ENCODE peak calls at places on chromosome 1, in four cellular contexts. R is lower lobe of right lung, M is astrocyte of the spinal cord, L is mucosa of descending colon. Y is an unnamed sample.

GRCh38 chr1:117653732-117654484 is 48.1 kb downstream of the TENT5C start:
- DNase-seq in R (no peak), M (no peak), L (no peak), Y (no peak)

GRCh38 chr1:106621853-106622252 is 434.6 kb upstream of the PRMT6 start:
- DNase-seq in R (no peak), M (no peak), L (no peak), Y (no peak)

GRCh38 chr1:204127597-204128242 is 24.1 kb downstream of the ETNK2 start:
- DNase-seq in L (no peak), R (peak), M (peak), Y (peak)

GRCh38 chr1:107572674-107573205 is 392.2 kb downstream of the VAV3 start:
- DNase-seq in M (peak), R (no peak), L (no peak), Y (peak)

GRCh38 chr1:168469690-168470089 is 74.1 kb downstream of the XCL2 start:
- DNase-seq in M (peak), R (no peak), L (peak), Y (peak)

GRCh38 chr1:45913183-45913924 is 109.9 kb downstream of the MAST2 start:
- DNase-seq in R (no peak), L (no peak), M (peak), Y (peak)

GRCh38 chr1:19009126-19009881 is 52.8 kb upstream of the IFFO2 start:
- DNase-seq in L (no peak), R (no peak), M (no peak), Y (no peak)

GRCh38 chr1:232594018-232594502 is 35.9 kb downstream of the SIPA1L2 start:
- DNase-seq in L (no peak), M (no peak), R (no peak), Y (peak)

GRCh38 chr1:36755313-36756230 is 272.9 kb upstream of the CSF3R start:
- DNase-seq in M (no peak), R (no peak), L (no peak), Y (no peak)

GRCh38 chr1:53196485-53197271 is at the start of gene CPT2:
- DNase-seq in L (peak), R (peak), M (peak), Y (peak)
- TF ChIP-seq CTCF in L (no peak), R (peak), M (peak), Y (no peak)

DNA sequence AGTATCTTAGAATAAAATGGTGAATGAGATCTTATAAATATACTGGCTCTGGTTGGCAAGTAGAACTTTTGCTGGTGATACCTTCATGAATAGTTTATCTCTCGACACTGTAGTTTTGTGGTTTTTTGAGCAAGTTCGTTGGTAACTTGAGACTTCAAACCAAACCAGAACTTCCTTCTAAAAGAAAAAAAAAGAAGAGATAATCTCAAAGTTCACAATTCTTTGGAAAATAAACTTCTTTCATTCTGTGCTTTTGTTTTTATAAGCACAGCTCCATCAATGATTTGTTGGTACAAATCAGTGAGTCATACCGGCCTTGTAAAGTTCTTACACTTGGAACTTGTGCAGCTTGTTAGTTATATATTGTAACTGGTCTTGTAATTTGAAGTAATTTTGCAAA is 2.3 kb downstream of the HIPK1 start:
- DNase-seq in M (peak), R (no peak), L (no peak), Y (peak)
- H3K4me3 ChIP-seq in M (peak), R (peak), L (no peak), Y (peak)

GRCh38 chr1:114670083-114671010 is 498 bp upstream of the DENND2C start:
- DNase-seq in M (peak), L (peak), R (peak), Y (peak)
- TF ChIP-seq CTCF in M (no peak), L (no peak), R (no peak), Y (no peak)

GRCh38 chr1:27567931-27568246 is 36.1 kb downstream of the AHDC1 start:
- DNase-seq in M (no peak), R (no peak), L (no peak), Y (no peak)

GRCh38 chr1:27567183-27567526 is 36.8 kb downstream of the AHDC1 start:
- DNase-seq in M (no peak), L (no peak), R (no peak), Y (no peak)

GRCh38 chr1:27569506-27570382 is 34.2 kb downstream of the AHDC1 start:
- DNase-seq in M (no peak), R (no peak), L (no peak), Y (no peak)

GRCh38 chr1:27569088-27569459 is 34.9 kb downstream of the AHDC1 start:
- DNase-seq in R (no peak), L (no peak), M (no peak), Y (peak)

DNA sequence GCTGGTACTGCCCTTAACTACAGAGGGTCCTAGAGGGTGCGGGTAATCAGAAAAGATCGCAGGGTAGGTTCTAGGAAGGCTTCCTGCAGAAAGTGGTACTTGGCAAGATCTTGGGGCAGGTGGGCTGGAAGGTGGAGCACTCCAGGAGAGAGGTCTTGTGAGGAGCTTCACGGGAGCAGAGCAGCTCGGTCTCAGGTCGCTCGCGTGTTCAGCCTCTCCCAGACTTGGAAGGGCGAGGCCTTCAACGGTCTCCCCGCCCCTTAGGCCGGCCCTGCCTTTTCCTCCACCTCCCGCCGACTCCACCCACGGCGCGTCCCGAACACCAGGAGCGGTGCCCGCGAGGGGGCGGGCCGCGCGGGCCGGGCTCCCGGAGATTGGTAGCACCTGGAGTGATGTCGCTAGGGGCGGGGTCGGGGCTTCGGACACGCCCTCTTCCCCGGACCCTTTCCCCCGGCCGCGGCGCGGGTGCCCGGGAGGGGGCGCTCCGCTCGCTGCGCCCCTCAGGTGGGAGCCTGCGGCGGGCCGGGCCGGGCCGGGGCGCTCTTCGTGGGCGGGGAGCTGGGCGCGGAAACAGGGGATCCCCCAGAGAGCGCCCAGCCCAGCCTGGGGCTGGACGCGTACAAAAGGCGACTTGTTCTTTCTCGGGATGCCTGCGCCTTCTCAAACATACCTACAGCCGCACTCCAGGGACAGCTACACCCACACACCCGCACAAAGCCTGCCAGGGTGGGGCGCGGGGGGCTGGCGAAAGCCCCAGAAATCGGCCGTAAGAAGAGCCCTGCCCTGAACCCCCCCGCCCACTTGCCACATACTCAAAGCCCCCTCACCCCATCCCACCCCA is 35.5 kb downstream of the AHDC1 start:
- DNase-seq in L (peak), M (peak), R (peak), Y (peak)
- H3K4me3 ChIP-seq in L (no peak), M (no peak), R (peak), Y (peak)

DNA sequence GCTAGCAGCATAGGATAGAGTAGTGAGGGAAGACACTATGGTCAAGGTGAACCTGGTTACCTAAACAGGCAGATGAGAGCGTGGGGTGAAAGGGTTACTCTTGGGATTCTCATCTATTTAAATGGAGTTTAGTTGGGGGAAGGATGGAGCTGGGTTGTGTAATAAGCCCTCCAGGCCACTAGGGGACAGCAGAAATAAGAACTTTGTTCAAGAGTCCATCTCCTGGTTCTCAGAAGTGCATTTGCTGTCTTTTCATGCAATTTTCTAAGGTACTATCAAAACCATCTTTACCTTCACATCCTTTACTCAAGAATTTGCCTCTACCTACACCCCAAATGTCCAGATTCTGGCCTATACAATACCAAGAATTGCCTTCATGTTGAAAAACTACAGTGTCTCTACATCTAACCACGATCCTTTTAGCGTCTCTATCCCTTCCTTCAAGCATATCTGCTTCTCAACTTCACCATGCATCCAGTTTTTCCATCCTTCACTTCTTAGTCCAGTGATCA is 28.0 kb downstream of the SLAMF1 start:
- DNase-seq in L (no peak), M (no peak), R (no peak), Y (no peak)
- TF ChIP-seq CTCF in L (no peak), M (peak), R (peak), Y (peak)

GRCh38 chr1:228899421-228899956 is 164.2 kb downstream of the RHOU start:
- DNase-seq in M (no peak), R (no peak), L (no peak), Y (no peak)

GRCh38 chr1:228901936-228902681 is 166.8 kb downstream of the RHOU start:
- DNase-seq in R (no peak), L (no peak), M (no peak), Y (no peak)

GRCh38 chr1:228900099-228900965 is 165.1 kb downstream of the RHOU start:
- DNase-seq in L (peak), M (peak), R (no peak), Y (peak)

GRCh38 chr1:228902781-228903572 is 167.7 kb downstream of the RHOU start:
- DNase-seq in M (peak), L (peak), R (peak), Y (peak)

DNA sequence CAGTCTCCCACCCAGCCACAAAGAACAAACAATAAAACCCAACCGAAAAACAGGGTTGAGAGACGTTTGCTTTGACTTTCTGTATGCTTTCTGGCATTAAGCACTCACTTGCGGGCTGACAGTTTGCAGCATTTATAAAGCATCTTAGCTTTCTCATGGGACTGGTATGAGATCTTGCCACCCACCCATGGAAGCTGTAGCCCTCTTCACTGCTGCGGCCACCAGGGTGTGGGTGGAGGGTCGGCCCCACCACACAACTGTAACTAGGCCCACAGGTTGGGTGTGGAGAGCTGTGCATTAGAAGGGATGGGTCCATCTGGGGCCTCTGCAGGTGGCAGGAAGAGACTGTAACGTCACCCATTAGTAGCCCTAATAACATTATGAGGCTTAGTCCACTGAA is 165.7 kb downstream of the RHOU start:
- DNase-seq in R (no peak), L (no peak), M (no peak), Y (no peak)
- H3K4me3 ChIP-seq in R (no peak), L (no peak), M (no peak), Y (no peak)

GRCh38 chr1:156337052-156337887 is 822 bp downstream of the CCT3 start:
- DNase-seq in L (no peak), M (no peak), R (no peak), Y (peak)

GRCh38 chr1:156338180-156338973 is at the start of the genes CCT3 and TSACC:
- DNase-seq in L (peak), M (peak), R (peak), Y (peak)

GRCh38 chr1:156337888-156338179 is 258 bp downstream of the CCT3 start:
- DNase-seq in M (no peak), L (no peak), R (no peak), Y (no peak)

DNA sequence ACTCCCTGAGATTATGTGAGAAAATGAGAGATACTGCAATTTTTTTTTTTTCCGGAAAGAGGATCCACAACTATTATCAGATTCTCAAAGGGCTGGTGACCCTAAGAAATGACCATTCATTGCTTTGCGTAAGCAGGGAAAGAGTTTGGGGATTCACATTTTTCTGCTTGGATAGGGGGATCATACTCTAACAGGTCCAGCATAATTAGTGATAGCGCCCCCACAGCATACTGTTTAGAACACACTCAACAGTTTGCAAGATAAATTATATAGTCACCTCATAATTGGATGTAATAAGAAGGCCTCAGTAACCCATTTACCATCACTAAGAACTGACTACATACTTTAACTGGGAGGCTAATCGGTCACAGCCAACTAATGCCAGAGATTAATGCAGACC is 1.9 kb downstream of the CCT3 start:
- DNase-seq in M (no peak), R (no peak), L (no peak), Y (no peak)
- TF ChIP-seq CTCF in M (no peak), R (no peak), L (no peak), Y (peak)

Y was measured in fibroblast of mammary gland.